ENCODE peak calls at places on chromosomes 2 and 18, in six cellular contexts. P is activated CD4-positive, alpha-beta T cell treated with anti-CD3 and anti-CD28 coated beads for 36 hours; S is kidney tubule cell; U is T-cell; B is CD8-positive, alpha-beta memory T cell; G is choroid plexus epithelial cell. I is an unnamed sample.

GRCh38 chr2:81767173-81767720 is 1462.7 kb upstream of the LRRTM1 start:
- DNase-seq in P (no peak), S (peak; percentile 20), U (no peak), B (no peak), G (peak; percentile 0), I (no peak)

GRCh38 chr2:16666453-16666801 is 793 bp upstream of the CYRIA start:
- DNase-seq in P (peak; percentile 33), S (no peak), U (no peak), B (no peak), G (peak; percentile 87), I (no peak)

GRCh38 chr18:40222736-40223135 is 1732.3 kb upstream of the PIK3C3 start:
- DNase-seq in P (no peak), S (no peak), U (no peak), B (no peak), G (peak; percentile 23), I (no peak)

GRCh38 chr2:14633451-14634211 is 1.1 kb downstream of the LRATD1 start:
- DNase-seq in P (peak; percentile 5), S (peak; percentile 11), U (no peak), B (no peak), G (no peak), I (peak; percentile 32)

GRCh38 chr2:219630770-219631405 is 3.5 kb downstream of the SLC4A3 start:
- DNase-seq in P (no peak), S (no peak), U (no peak), B (no peak), G (no peak), I (peak; percentile 2)

GRCh38 chr2:23505984-23506380 is 121.0 kb downstream of the KLHL29 start:
- DNase-seq in P (no peak), S (no peak), U (no peak), B (no peak), G (no peak), I (no peak)

GRCh38 chr2:38887347-38887746 is 2.3 kb upstream of the ARHGEF33 start:
- DNase-seq in P (no peak), S (no peak), U (no peak), B (no peak), G (no peak), I (no peak)

GRCh38 chr2:140201572-140201971 is 1421.4 kb upstream of the NXPH2 start:
- DNase-seq in P (no peak), S (no peak), U (no peak), B (no peak), G (no peak), I (no peak)

GRCh38 chr2:85892216-85892944 is 3.6 kb upstream of the ST3GAL5 start:
- DNase-seq in P (no peak), S (no peak), U (no peak), B (no peak), G (no peak), I (no peak)

GRCh38 chr2:207156451-207157161 is 9.1 kb downstream of the KLF7 start:
- DNase-seq in P (peak; percentile 65), S (no peak), U (no peak), B (no peak), G (peak; percentile 43), I (no peak)

GRCh38 chr18:3350566-3351527 is 88.9 kb downstream of the MYL12B start:
- DNase-seq in P (peak; percentile 5), S (peak; percentile 86), U (no peak), B (no peak), G (peak; percentile 53), I (no peak)

GRCh38 chr2:146489386-146489785 is 1355.4 kb upstream of the ACVR2A start:
- DNase-seq in P (no peak), S (peak; percentile 69), U (no peak), B (no peak), G (peak; percentile 4), I (no peak)

I was measured in endothelial cell.